ENCODE peak calls at places on chromosome 11, in ten cellular contexts. C is glutamatergic neuron; H is body of pancreas; F is choroid plexus epithelial cell; W is NCI-H460; O is activated T-helper 1 cell treated with anti-CD3 and anti-CD28 coated beads, Interleukin-12 subunit alpha, Interleukin-12 subunit beta, Interleukin-2, Interleukin-4 antibody, amounts not matched to agents 30 ng/mL and 10 ng/mL and 1 ng/mL, durations not matched to agents 14 hours and 24 hours and 36 hours; K is AG20443; R is activated CD4-positive, CD25-positive, alpha-beta regulatory T cell; U is T-helper 9 cell; D is HEK293T. V is an unnamed sample.

GRCh38 chr11:20873054-20873453 is 203.7 kb downstream of the NELL1 start:
- DNase-seq in C (no peak), H (no peak), F (no peak), W (peak), O (no peak), K (no peak), R (no peak), U (no peak), D (peak), V (peak)

GRCh38 chr11:76577199-76577920 is 93.2 kb downstream of the LRRC32 start:
- DNase-seq in C (no peak), H (no peak), F (peak), W (no peak), O (no peak), K (peak), R (no peak), U (no peak), D (no peak), V (peak)

GRCh38 chr11:31882951-31883392 is 71.8 kb upstream of the PAX6 start:
- DNase-seq in C (peak), H (no peak), F (no peak), W (no peak), O (no peak), K (no peak), R (no peak), U (no peak), D (peak), V (no peak)

GRCh38 chr11:102287963-102288744 is 29.1 kb upstream of the BIRC3 start:
- DNase-seq in C (no peak), H (peak), F (peak), W (peak), O (peak), K (peak), R (no peak), U (no peak), D (peak), V (peak)

GRCh38 chr11:94652735-94653284 is 85.6 kb downstream of the PIWIL4 start:
- DNase-seq in C (no peak), H (no peak), F (no peak), W (no peak), O (no peak), K (no peak), R (no peak), U (no peak), D (no peak), V (no peak)

GRCh38 chr11:20274031-20274430 is 89.5 kb upstream of the HTATIP2 start:
- DNase-seq in C (no peak), H (no peak), F (no peak), W (no peak), O (no peak), K (no peak), R (no peak), U (no peak), D (peak), V (no peak)

GRCh38 chr11:95279921-95280861 is 49.2 kb upstream of the SESN3 start:
- DNase-seq in C (peak), H (no peak), F (peak), W (no peak), O (no peak), K (no peak), R (no peak), U (no peak), D (no peak), V (no peak)

GRCh38 chr11:31817621-31818493 is 6.7 kb upstream of the PAX6 start:
- DNase-seq in C (peak), H (peak), F (no peak), W (no peak), O (no peak), K (peak), R (no peak), U (no peak), D (no peak), V (no peak)

GRCh38 chr11:129248618-129249017 is 56.5 kb upstream of the ARHGAP32 start:
- DNase-seq in C (no peak), H (no peak), F (peak), W (no peak), O (no peak), K (peak), R (no peak), U (no peak), D (no peak), V (no peak)

GRCh38 chr11:14380947-14381555 is 22.1 kb upstream of the RRAS2 start:
- DNase-seq in C (peak), H (peak), F (peak), W (peak), O (peak), K (peak), R (peak), U (peak), D (peak), V (peak)

GRCh38 chr11:62607729-62608128 is 4.8 kb downstream of the EML3 start:
- DNase-seq in C (no peak), H (no peak), F (no peak), W (no peak), O (no peak), K (no peak), R (no peak), U (no peak), D (no peak), V (no peak)

GRCh38 chr11:25981998-25982397 is 349.9 kb upstream of the ANO3 start:
- DNase-seq in C (no peak), H (no peak), F (peak), W (peak), O (no peak), K (peak), R (no peak), U (no peak), D (peak), V (peak)

GRCh38 chr11:85823816-85824215 is 12.9 kb upstream of the SYTL2 start:
- DNase-seq in C (no peak), H (no peak), F (no peak), W (no peak), O (peak), K (no peak), R (no peak), U (peak), D (no peak), V (no peak)

GRCh38 chr11:61922539-61922938 is 5.2 kb upstream of the RAB3IL1 start:
- DNase-seq in C (peak), H (peak), F (peak), W (no peak), O (no peak), K (peak), R (no peak), U (no peak), D (no peak), V (peak)

GRCh38 chr11:11344045-11344444 is 9.0 kb downstream of the CSNK2A3 start:
- DNase-seq in C (no peak), H (no peak), F (no peak), W (no peak), O (no peak), K (no peak), R (no peak), U (no peak), D (no peak), V (no peak)

GRCh38 chr11:64285885-64286800 is 495 bp downstream of the GPR137 start:
- DNase-seq in C (no peak), H (peak), F (no peak), W (no peak), O (no peak), K (no peak), R (no peak), U (no peak), D (no peak), V (no peak)